ENCODE peak calls at places on chromosomes 3 and 15, in five cellular contexts. E is WERI-Rb-1, H is GM23338, T is PC-3, S is HCT116. L is an unnamed sample.

GRCh38 chr3:9175421-9175820 is 74.0 kb downstream of the SRGAP3 start:
- DNase-seq in S (no peak), T (peak; percentile 94), H (no peak), E (no peak), L (peak; percentile 2)

GRCh38 chr3:129793356-129793755 is 100.2 kb downstream of the TMCC1 start:
- DNase-seq in T (peak; percentile 48), E (no peak), S (no peak), H (no peak), L (peak; percentile 58)

GRCh38 chr3:15753056-15753710 is 44.6 kb downstream of the ANKRD28 start:
- DNase-seq in H (no peak), E (no peak), S (no peak), T (peak; percentile 45), L (no peak)

GRCh38 chr3:146052791-146053310 is 108.1 kb downstream of the PLOD2 start:
- DNase-seq in H (peak; percentile 24), S (no peak), T (no peak), E (no peak), L (peak; percentile 55)

GRCh38 chr3:172156309-172156998 is 117.1 kb downstream of the FNDC3B start:
- DNase-seq in H (peak; percentile 65), S (peak; percentile 64), E (no peak), T (no peak), L (no peak)

GRCh38 chr15:95259965-95260364 is 1028.6 kb downstream of the MCTP2 start:
- DNase-seq in E (no peak), T (no peak), H (peak; percentile 11), S (no peak), L (peak; percentile 84)

GRCh38 chr3:58536501-58537411 is at the start of gene ACOX2:
- DNase-seq in E (no peak), S (no peak), T (no peak), H (no peak), L (peak; percentile 60)

GRCh38 chr15:88326924-88327323 is 70.4 kb upstream of the NTRK3 start:
- DNase-seq in H (no peak), T (no peak), S (no peak), E (no peak), L (no peak)

GRCh38 chr3:162236949-162237348 is 740.3 kb downstream of the OTOL1 start:
- DNase-seq in E (no peak), H (no peak), S (no peak), T (no peak), L (no peak)

GRCh38 chr15:47964229-47964628 is 156.6 kb upstream of the SLC24A5 start:
- DNase-seq in H (no peak), S (no peak), T (no peak), E (no peak), L (no peak)

GRCh38 chr3:136659253-136659652 is 92.9 kb downstream of the STAG1 start:
- DNase-seq in H (peak; percentile 47), T (no peak), S (no peak), E (no peak), L (peak; percentile 77)

GRCh38 chr3:27253831-27254230 is 115.4 kb downstream of the NEK10 start:
- DNase-seq in H (peak; percentile 78), E (peak; percentile 36), S (peak; percentile 51), T (peak; percentile 81), L (peak; percentile 64)

GRCh38 chr15:70584838-70585706 is 178.3 kb downstream of the UACA start:
- DNase-seq in E (peak; percentile 43), T (peak; percentile 78), S (peak; percentile 38), H (peak; percentile 85), L (no peak)
- H3K4me3 ChIP-seq in E (peak overlapping the region; percentile 5), T (no peak overlapping the region), S (peak overlapping the region; percentile 49), H (peak overlapping the region; percentile 69), L (no peak overlapping the region)

GRCh38 chr15:39174332-39174731 is 406.5 kb upstream of the THBS1 start:
- DNase-seq in E (no peak), T (no peak), H (no peak), S (no peak), L (no peak)

GRCh38 chr15:39171944-39172368 is 408.9 kb upstream of the THBS1 start:
- DNase-seq in E (peak; percentile 35), H (peak; percentile 94), T (peak; percentile 98), S (peak; percentile 82), L (peak; percentile 98)

GRCh38 chr15:39177561-39177960 is 403.3 kb upstream of the THBS1 start:
- DNase-seq in E (no peak), S (no peak), T (peak; percentile 86), H (no peak), L (no peak)

GRCh38 chr15:39173426-39173825 is 407.5 kb upstream of the THBS1 start:
- DNase-seq in E (no peak), H (no peak), T (no peak), S (no peak), L (no peak)

DNA sequence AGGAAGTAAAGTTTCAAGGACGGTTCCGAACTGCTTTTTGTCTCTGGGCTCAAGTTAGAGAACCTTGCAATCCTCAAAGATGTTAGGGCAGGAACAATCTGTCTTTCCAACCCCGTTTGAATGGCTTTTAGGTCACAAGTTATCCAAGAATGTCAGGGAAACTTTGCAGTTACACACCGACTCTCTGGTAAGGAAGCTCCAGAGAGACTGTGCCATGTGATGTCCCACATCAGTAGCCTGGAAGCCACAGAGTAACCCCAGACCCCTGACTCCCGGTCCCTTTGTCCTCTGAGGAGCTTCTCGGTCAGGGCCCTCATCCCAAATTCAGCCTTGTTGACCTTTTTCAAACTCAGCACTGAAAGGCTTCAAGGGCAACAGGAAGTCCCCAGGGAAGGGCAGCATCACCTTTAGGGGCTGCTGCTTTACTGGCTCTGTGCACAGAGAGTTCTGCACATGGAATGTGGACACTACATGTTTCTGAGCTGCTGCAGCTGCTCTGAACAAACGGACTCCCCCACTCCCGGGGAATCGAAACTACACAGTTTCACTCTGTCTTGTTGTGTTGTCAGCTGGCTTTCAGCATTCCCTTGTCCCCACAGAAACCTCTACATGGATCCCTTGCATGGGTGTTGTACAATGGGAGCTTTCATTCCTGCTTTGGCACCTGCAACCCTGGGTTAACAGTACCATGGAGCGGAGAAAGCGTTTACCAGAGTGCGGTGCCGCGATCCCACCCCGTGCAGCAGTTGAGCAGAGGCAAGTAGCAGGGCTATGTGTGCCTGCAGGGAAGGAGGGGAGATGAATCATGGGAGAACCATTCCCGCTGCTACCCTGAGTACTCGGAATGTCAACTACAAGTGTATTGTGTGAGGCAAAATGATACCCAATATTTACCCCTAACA is 408.2 kb upstream of the THBS1 start:
- DNase-seq in H (no peak), S (no peak), T (no peak), E (no peak), L (peak; percentile 77)
- TF ChIP-seq CTCF in H (no peak), S (no peak), T (no peak), E (no peak), L (no peak)

DNA sequence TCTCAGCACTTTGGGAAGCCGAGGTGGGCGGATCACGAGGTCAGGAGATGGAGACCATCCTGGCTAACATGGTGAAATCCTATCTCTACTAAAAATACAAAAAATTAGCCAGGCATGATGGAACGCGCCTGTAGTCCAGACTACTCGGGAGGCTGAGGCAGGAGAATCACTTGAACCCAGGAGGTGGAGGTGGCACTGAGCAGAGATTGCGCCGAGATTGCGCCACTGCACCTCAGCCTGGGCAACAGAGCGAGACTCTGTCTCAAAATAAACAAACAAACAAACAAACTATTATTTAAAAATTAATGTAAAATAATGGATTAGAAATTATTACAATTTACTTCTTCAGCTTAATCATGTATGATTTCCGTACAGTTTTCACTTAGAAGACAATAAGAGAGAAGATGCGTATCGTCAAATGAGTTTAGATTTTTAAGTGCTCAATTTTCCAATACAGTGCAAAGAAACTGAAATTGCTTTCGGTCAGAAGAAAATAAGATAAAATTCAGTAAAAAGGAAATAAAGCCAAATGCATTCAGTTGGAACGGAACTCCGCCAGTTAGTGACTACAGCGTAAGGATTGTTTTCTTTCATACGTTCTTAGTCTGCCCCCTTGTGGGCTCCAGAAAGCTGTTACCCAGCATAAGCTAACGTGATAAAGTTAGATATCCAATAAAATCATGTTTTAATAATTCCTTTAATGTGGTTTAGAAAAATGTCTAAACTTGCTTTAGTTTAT is 24.8 kb downstream of the AADAC start:
- DNase-seq in E (peak; percentile 24), T (peak; percentile 88), H (peak; percentile 91), S (peak; percentile 75), L (peak; percentile 94)
- H3K4me3 ChIP-seq in E (no peak overlapping the region), T (no peak overlapping the region), H (no peak overlapping the region), S (peak overlapping the region; percentile 21), L (no peak overlapping the region)

GRCh38 chr15:74798388-74799254 is 14.0 kb upstream of the LMAN1L start:
- DNase-seq in H (no peak), T (no peak), E (no peak), S (no peak), L (no peak)
- TF ChIP-seq CTCF in H (peak; percentile 39), T (no peak), E (peak; percentile 24), S (no peak), L (no peak)